ENCODE peak calls at places on chromosomes 16 and 17, in five cellular contexts. R is ACHN; I is lower lobe of right lung; S is glutamatergic neuron; J is activated naive CD8-positive, alpha-beta T cell treated with anti-CD3 and anti-CD28 coated beads, Interleukin-2, amount 50 U/mL, for 16 hours. T is an unnamed sample.

GRCh38 chr16:72787519-72788268 is 260.2 kb downstream of the ZFHX3 start:
- DNase-seq in R (peak), I (peak), S (peak), J (peak), T (peak)

GRCh38 chr16:58031016-58031800 is 5.7 kb downstream of the MMP15 start:
- DNase-seq in R (no peak), I (peak), S (no peak), J (no peak), T (no peak)

GRCh38 chr17:59643159-59643857 is 23.6 kb downstream of the CLTC start:
- DNase-seq in R (no peak), I (no peak), S (no peak), J (no peak), T (no peak)

GRCh38 chr17:13558588-13558987 is 43.1 kb downstream of the HS3ST3A1 start:
- DNase-seq in R (no peak), I (no peak), S (no peak), J (no peak), T (no peak)

GRCh38 chr16:49952386-49952785 is 72.6 kb upstream of the CNEP1R1 start:
- DNase-seq in R (peak), I (no peak), S (no peak), J (no peak), T (no peak)

GRCh38 chr16:46859719-46860152 is 24.4 kb upstream of the GPT2 start:
- DNase-seq in R (peak), I (no peak), S (no peak), J (no peak), T (no peak)

GRCh38 chr17:50363217-50364060 is 9.5 kb downstream of the MRPL27 start:
- DNase-seq in R (no peak), I (no peak), S (no peak), J (no peak), T (no peak)

GRCh38 chr16:61024180-61024900 is 1011.9 kb downstream of the CDH8 start:
- DNase-seq in R (no peak), I (no peak), S (no peak), J (no peak), T (no peak)

GRCh38 chr17:50141026-50141749 is 9.3 kb downstream of the PPP1R9B start:
- DNase-seq in R (no peak), I (no peak), S (no peak), J (no peak), T (no peak)

GRCh38 chr17:64296246-64296645 is 33.2 kb upstream of the TEX2 start:
- DNase-seq in R (no peak), I (no peak), S (no peak), J (no peak), T (no peak)

GRCh38 chr16:56611281-56611833 is 3.0 kb downstream of the MT2A start:
- DNase-seq in R (peak), I (no peak), S (no peak), J (no peak), T (no peak)

GRCh38 chr16:72910875-72911274 is 137.1 kb downstream of the ZFHX3 start:
- DNase-seq in R (no peak), I (no peak), S (no peak), J (no peak), T (no peak)

GRCh38 chr16:27995378-27995777 is 68.1 kb downstream of the GSG1L start:
- DNase-seq in R (no peak), I (no peak), S (no peak), J (no peak), T (no peak)

GRCh38 chr17:11511696-11512095 is 86.6 kb upstream of the DNAH9 start:
- DNase-seq in R (no peak), I (peak), S (no peak), J (no peak), T (no peak)

T was measured in GM06990.